ENCODE peak calls at places on chromosomes 13 and 19, in seven cellular contexts. Q, P, A, Y, H, K and D are unnamed samples.

GRCh38 chr13:31767175-31767900 is 28.0 kb downstream of the RXFP2 start:
- DNase-seq in Q (peak), H (no peak), Y (peak), K (no peak), A (peak), P (no peak), D (peak)

GRCh38 chr19:40223135-40223822 is 3.2 kb downstream of the CCNP start:
- DNase-seq in H (no peak), Q (no peak), K (no peak), P (no peak), Y (no peak), A (no peak), D (no peak)

GRCh38 chr13:110221331-110221730 is 85.6 kb downstream of the COL4A1 start:
- DNase-seq in A (peak), Y (no peak), Q (no peak), H (no peak), K (no peak), P (no peak), D (no peak)

GRCh38 chr13:43300817-43301216 is 277.4 kb downstream of the DNAJC15 start:
- DNase-seq in Y (no peak), A (peak), P (no peak), H (no peak), Q (no peak), K (no peak), D (peak)

GRCh38 chr19:45774765-45775164 is 5.7 kb upstream of the SIX5 start:
- DNase-seq in K (no peak), P (no peak), H (no peak), A (no peak), Y (no peak), Q (no peak), D (no peak)

GRCh38 chr19:5113101-5113557 is 144.2 kb downstream of the KDM4B start:
- DNase-seq in A (peak), Q (peak), P (no peak), H (no peak), K (no peak), Y (no peak), D (peak)

GRCh38 chr19:1445932-1446712 is 3.8 kb upstream of the APC2 start:
- DNase-seq in H (no peak), Y (no peak), Q (peak), P (peak), A (no peak), K (no peak), D (no peak)

GRCh38 chr19:44010468-44010867 is 7.7 kb downstream of the ZNF230 start:
- DNase-seq in H (no peak), P (no peak), A (no peak), Q (no peak), K (no peak), Y (no peak), D (no peak)

GRCh38 chr13:19596960-19597361 is 35.6 kb upstream of the TPTE2 start:
- DNase-seq in Q (peak), H (no peak), A (peak), Y (peak), K (no peak), P (no peak), D (no peak)

GRCh38 chr19:3784607-3785463 is 1.3 kb downstream of the MATK start:
- DNase-seq in K (no peak), Y (no peak), Q (peak), H (no peak), A (no peak), P (no peak), D (no peak)

GRCh38 chr19:29259153-29259552 is 46.2 kb upstream of the UQCRFS1 start:
- DNase-seq in Y (no peak), A (no peak), H (no peak), K (no peak), P (no peak), Q (no peak), D (no peak)

GRCh38 chr19:35533201-35533821 is at the start of gene GAPDHS:
- DNase-seq in P (no peak), Q (no peak), Y (no peak), K (no peak), A (peak), H (no peak), D (no peak)

GRCh38 chr13:49400755-49401659 is 42.9 kb downstream of the CAB39L start:
- DNase-seq in K (no peak), Y (no peak), P (peak), A (peak), Q (no peak), H (no peak), D (peak)

GRCh38 chr19:16660763-16661479 is at the start of gene TMEM38A:
- DNase-seq in H (peak), K (peak), Q (peak), P (peak), Y (no peak), A (no peak), D (no peak)

GRCh38 chr13:113581871-113582270 is 2.7 kb upstream of the TFDP1 start:
- DNase-seq in P (no peak), H (no peak), K (no peak), Q (no peak), A (no peak), Y (no peak), D (no peak)

GRCh38 chr19:55340144-55340783 is 588 bp downstream of the KMT5C start:
- DNase-seq in Q (no peak), Y (no peak), K (no peak), A (no peak), H (peak), P (peak), D (no peak)

GRCh38 chr13:112603641-112604220 is 15.8 kb upstream of the TUBGCP3 start:
- DNase-seq in H (no peak), A (peak), Y (no peak), K (no peak), P (no peak), Q (no peak), D (no peak)

GRCh38 chr19:1264801-1265610 is 4.1 kb upstream of the CIRBP start:
- DNase-seq in Q (peak), P (peak), A (peak), Y (peak), H (peak), K (no peak), D (peak)

GRCh38 chr19:31258211-31259052 is 90.8 kb downstream of the TSHZ3 start:
- DNase-seq in Y (no peak), H (no peak), Q (no peak), K (no peak), P (no peak), A (no peak), D (no peak)

GRCh38 chr13:79470666-79471065 is 10.3 kb upstream of the NDFIP2 start:
- DNase-seq in A (no peak), Q (no peak), H (no peak), K (no peak), Y (no peak), P (no peak), D (no peak)

GRCh38 chr13:113162783-113163685 is 4.6 kb downstream of the PROZ start:
- DNase-seq in K (no peak), P (no peak), Y (no peak), H (no peak), Q (no peak), A (no peak), D (no peak)

GRCh38 chr19:51729781-51730180 is 6.0 kb upstream of the HAS1 start:
- DNase-seq in A (no peak), P (no peak), K (no peak), Q (no peak), Y (no peak), H (no peak), D (no peak)

GRCh38 chr13:31209172-31209818 is 9.5 kb downstream of the B3GLCT start:
- DNase-seq in Q (peak), H (peak), A (peak), Y (no peak), P (peak), K (no peak), D (peak)

GRCh38 chr13:71770710-71771109 is 96.3 kb downstream of the DACH1 start:
- DNase-seq in P (no peak), Y (no peak), H (no peak), Q (no peak), A (no peak), K (no peak), D (no peak)

GRCh38 chr19:18349524-18350128 is 9.2 kb downstream of the PGPEP1 start:
- DNase-seq in Y (peak), H (peak), Q (peak), P (peak), K (no peak), A (peak), D (no peak)

GRCh38 chr19:17797397-17798201 is 2.7 kb downstream of the B3GNT3 start:
- DNase-seq in P (no peak), H (no peak), Q (peak), K (peak), A (no peak), Y (peak), D (no peak)

GRCh38 chr13:66111628-66112027 is 1118.5 kb downstream of the PCDH9 start:
- DNase-seq in Q (no peak), K (no peak), P (no peak), A (no peak), H (no peak), Y (no peak), D (no peak)

GRCh38 chr13:66780814-66781213 is 449.3 kb downstream of the PCDH9 start:
- DNase-seq in Q (no peak), K (no peak), Y (no peak), A (peak), P (no peak), H (no peak), D (no peak)

GRCh38 chr19:21396121-21396520 is 812 bp upstream of the ZNF493 start:
- DNase-seq in A (no peak), K (no peak), H (no peak), Q (no peak), Y (no peak), P (no peak), D (no peak)

GRCh38 chr19:35021596-35021995 is 8.7 kb upstream of the SCN1B start:
- DNase-seq in Q (no peak), A (no peak), P (no peak), Y (no peak), H (no peak), K (no peak), D (no peak)

GRCh38 chr13:40352807-40353562 is 313.5 kb downstream of the FOXO1 start:
- DNase-seq in Y (no peak), K (no peak), A (peak), P (peak), Q (no peak), H (peak), D (no peak)

GRCh38 chr13:32941368-32941767 is 74.9 kb upstream of the KL start:
- DNase-seq in A (no peak), H (no peak), Y (no peak), K (no peak), Q (no peak), P (no peak), D (no peak)

GRCh38 chr13:100644328-100644727 is 30.3 kb downstream of the TMTC4 start:
- DNase-seq in K (no peak), P (no peak), Y (no peak), H (no peak), A (peak), Q (no peak), D (no peak)

GRCh38 chr19:53394522-53394973 is 401 bp upstream of the ZNF765 start:
- DNase-seq in Y (peak), H (peak), P (peak), K (no peak), Q (peak), A (no peak), D (peak)

GRCh38 chr13:72839831-72840426 is 58.0 kb downstream of the PIBF1 start:
- DNase-seq in Q (peak), P (peak), H (no peak), A (peak), K (peak), Y (peak), D (peak)

GRCh38 chr19:45076851-45077730 is 813 bp upstream of the ZNF296 start:
- DNase-seq in Q (no peak), H (no peak), K (no peak), P (no peak), Y (no peak), A (no peak), D (no peak)